ENCODE peak calls at places on chromosomes 1 and 21, in four cellular contexts. I is adrenal gland, H is lower lobe of right lung, O is coronary artery. L is an unnamed sample.

GRCh38 chr1:111990878-111991760 is 1.7 kb upstream of the KCND3 start:
- DNase-seq in I (peak), H (peak), O (peak), L (peak)

GRCh38 chr1:178389441-178389840 is 107.3 kb downstream of the CLEC20A start:
- DNase-seq in I (no peak), H (no peak), O (no peak), L (no peak)

GRCh38 chr21:37878946-37879660 is 37.2 kb downstream of the KCNJ6 start:
- DNase-seq in I (no peak), H (no peak), O (no peak), L (no peak)

GRCh38 chr1:191752342-191752741 is 405.9 kb upstream of the RGS18 start:
- DNase-seq in I (no peak), H (no peak), O (no peak), L (no peak)

GRCh38 chr1:58880592-58880991 is 96.7 kb upstream of the JUN start:
- DNase-seq in I (no peak), H (no peak), O (no peak), L (no peak)

GRCh38 chr21:36499578-36500471 is 19.9 kb upstream of the CLDN14 start:
- DNase-seq in I (no peak), H (no peak), O (no peak), L (no peak)

GRCh38 chr1:41487729-41488598 is 3.5 kb upstream of the EDN2 start:
- DNase-seq in I (no peak), H (peak), O (no peak), L (no peak)

GRCh38 chr1:197327776-197328364 is 59.8 kb downstream of the CRB1 start:
- DNase-seq in I (no peak), H (no peak), O (no peak), L (no peak)

GRCh38 chr1:212950243-212951057 is at the start of gene VASH2:
- DNase-seq in I (peak), H (peak), O (peak), L (peak)

GRCh38 chr1:45026446-45026845 is 14.4 kb downstream of the UROD start:
- DNase-seq in I (no peak), H (no peak), O (no peak), L (no peak)

DNA sequence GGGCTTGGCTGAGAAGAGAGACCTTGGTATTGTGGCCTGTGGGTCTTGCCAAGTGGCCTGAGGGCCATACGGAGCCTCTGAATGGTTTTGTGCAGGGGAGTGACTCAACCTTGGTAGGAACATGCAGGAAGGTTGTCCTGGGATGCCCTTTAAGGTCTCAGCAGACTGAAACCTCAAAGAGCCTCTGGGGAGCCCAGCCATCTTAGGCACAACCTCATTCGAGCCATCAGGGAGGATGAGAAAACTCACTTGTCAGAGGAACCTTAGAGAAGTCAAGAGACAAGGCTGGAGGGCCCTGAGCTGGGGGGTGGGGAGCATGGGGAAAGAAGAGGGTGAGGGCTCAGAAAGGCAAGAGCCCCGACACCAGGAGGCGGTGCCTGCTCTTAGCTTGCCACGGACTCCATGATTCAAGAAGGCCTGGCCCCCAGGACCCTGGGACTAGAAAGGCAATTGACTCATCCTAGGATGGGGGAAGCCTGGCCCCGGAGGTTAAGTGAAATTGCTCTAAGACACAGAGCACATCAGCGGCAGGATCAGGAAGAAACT is 13.0 kb downstream of the IFI6 start:
- DNase-seq in I (peak), H (no peak), O (no peak), L (peak)
- H3K4me3 ChIP-seq in I (no peak), H (peak), O (peak), L (no peak)

GRCh38 chr1:180211860-180212229 is 18.2 kb upstream of the LHX4 start:
- DNase-seq in I (no peak), H (no peak), O (no peak), L (no peak)

GRCh38 chr1:180217021-180217420 is 13.0 kb upstream of the LHX4 start:
- DNase-seq in I (no peak), H (no peak), O (no peak), L (no peak)

GRCh38 chr1:180215856-180216625 is 14.0 kb upstream of the LHX4 start:
- DNase-seq in I (no peak), H (no peak), O (no peak), L (no peak)

GRCh38 chr1:180211156-180211859 is 18.8 kb upstream of the LHX4 start:
- DNase-seq in I (no peak), H (peak), O (no peak), L (no peak)

DNA sequence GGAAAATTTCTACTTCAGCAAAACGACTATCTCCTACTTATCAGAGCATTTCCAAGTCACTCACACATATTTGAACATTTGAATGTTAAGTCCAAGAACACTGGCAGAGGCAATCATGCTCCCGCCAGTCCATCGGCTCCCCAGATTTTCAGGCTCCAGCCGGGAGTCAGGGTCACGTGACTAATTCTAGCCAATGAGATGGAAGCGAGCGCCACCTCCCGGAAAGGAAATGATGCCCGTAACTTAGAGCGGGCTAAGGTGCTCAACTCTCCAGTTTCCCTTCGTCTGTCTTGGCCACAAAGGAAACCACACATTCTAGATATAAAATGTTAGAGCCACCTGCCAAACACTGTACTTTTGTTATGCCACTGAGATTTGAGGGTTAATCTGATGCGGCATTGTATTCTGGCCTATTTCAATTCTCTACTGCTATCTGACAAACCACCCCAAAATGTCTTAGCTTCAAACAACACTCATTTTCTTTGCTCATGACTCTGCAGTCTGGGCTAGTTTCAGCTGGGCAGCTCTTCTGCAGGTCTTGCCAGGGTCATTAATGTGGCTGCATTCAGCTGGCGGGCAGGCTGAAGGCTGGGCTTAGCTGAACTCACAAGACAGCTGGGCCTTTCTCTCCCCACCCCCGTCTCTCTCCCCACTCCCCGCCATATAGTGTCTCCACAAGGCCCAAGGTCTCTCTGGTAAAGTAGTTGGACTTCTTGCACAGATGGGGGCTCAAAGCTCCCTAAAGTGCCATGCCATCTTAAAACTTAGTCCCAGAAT is 16.5 kb upstream of the LHX4 start:
- DNase-seq in I (no peak), H (no peak), O (no peak), L (no peak)
- H3K4me3 ChIP-seq in I (no peak), H (no peak), O (no peak), L (no peak)

DNA sequence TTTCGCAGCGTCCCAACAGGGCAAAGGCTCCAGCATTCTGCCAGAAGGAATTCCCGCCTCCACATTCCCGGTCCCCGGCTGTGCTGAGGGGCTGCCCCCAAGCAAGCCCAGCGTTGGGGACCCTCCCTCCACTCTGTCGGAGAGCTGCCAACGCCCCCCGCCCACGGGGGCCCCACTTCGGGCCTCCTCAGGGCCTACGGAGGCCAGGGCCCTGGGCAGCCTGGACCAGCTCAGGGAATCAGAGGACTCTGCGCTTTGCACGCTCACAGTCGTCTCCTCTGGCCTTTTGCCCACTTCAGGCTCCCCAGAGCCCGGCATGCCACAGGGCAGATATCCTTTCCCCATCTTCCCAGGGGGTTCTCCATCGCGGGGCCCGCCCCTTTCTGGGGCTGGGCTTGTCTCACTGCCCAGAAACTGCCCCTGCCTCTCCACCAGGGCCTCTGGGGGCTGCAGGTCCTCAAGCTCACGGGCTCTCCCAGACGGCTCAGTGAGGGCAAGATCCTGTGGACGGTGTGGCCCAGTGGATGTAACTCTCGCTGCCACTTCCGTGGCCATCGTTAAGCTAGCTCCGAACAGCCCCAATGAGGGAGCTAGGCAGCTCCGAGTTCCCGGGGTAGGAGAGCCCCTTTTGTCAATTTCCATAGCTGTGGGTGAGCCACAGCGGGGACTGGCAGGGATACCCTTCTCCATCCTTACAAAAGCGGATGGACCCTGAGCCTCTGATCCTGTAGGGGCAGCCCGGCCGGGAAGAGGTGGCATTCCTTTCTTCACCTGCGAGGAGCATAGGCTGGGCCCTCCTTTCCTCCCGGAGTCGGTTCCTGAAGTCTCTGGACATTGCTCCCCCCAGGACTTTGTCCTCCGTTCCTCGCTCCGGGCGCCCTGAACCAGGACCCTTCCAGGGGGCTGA is 2.8 kb downstream of the ITPKB start:
- DNase-seq in I (no peak), H (no peak), O (no peak), L (peak)
- H3K4me3 ChIP-seq in I (no peak), H (peak), O (peak), L (no peak)

DNA sequence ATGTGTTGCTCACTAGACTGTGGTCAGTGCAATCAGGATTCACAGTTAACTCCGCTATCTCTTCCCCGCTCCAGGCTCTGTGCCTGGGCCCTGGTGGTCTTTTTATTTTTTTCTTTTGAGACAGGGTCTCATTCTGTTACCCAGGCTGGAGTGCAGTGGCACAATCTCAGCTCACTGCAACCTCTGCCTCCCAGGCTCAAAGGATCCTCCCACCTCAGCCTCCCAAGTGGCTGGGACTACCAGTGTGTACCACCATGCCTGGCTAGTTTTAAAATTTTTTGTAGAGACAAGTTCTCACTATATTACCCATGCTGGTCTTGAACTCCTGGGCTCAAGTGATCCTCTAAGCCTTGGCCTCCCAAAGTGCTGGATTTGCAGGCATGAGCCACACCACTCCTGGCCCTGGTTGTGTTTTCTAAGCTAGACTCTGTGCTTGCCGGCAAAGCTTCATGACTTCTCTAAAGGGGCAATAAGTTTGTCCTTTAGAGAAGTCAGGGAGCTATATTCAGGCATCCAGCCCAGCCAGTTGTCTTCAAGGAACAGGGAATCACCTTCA is 1.4 kb downstream of the RCSD1 start:
- DNase-seq in I (no peak), H (no peak), O (no peak), L (no peak)
- H3K4me3 ChIP-seq in I (no peak), H (peak), O (peak), L (no peak)

DNA sequence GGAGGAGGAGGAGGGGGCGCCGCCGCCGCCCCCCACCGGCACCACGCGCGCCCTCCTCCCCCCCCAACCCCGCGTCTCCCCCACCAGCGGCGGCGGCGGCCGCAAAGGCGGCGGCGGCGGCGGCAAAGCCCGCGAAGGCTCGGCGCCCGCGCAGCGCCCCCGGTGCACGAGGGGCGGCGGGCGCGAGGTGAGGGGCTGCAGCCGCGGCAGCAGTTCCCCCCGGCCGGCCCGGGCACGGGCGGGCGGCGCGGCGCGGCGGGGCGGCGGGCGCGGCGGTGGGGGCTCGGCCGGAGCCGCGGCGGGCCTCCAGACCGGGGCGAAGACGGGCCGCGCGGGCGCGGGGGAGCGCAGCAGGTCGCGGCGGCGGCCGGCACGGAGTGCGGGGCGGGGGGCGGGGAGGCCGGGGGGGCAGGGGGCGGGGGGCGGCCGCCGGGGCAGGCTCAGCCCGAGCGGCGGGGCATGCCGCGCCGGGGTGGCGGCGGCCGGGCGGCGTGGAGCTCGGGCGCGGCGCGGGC is 393 bp downstream of the IRF2BP2 start:
- DNase-seq in I (peak), H (peak), O (no peak), L (no peak)
- H3K4me3 ChIP-seq in I (no peak), H (peak), O (peak), L (peak)

DNA sequence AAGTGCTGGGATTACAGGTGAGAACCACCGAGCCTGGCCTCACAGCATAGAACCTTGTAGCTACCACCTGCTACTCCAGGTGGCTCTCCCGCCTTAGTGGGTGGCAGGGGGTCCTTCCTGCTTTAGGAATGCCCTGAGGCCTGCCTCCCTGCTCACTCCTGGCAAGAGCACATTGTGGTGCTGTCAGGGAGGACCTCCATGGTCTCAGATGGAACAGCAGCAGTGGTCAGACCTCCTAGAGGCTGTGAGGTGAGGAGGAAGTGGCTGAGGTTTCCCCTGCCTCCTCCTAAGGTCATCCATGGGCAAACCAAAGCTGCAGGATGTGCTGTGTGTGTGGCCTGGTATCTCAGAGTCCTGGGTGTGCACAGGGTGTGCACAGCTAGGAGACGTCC is 6.7 kb downstream of the SOX13 start:
- DNase-seq in I (no peak), H (no peak), O (no peak), L (no peak)
- H3K4me3 ChIP-seq in I (no peak), H (peak), O (peak), L (no peak)

L was measured in BE2C.